ENCODE peak calls at places on chromosomes 12 and 14, in six cellular contexts. M is uterus, W is neural crest cell, J is WERI-Rb-1, D is tibial nerve, V is bronchial epithelial cell. U is an unnamed sample.

GRCh38 chr12:91778091-91778819 is 367.4 kb downstream of the BTG1 start:
- DNase-seq in M (peak; percentile 27), W (no peak), J (no peak), D (no peak), V (peak; percentile 17), U (no peak)

GRCh38 chr12:58654021-58654420 is 266.3 kb downstream of the LRIG3 start:
- DNase-seq in M (no peak), W (no peak), J (no peak), D (no peak), V (no peak), U (no peak)

GRCh38 chr12:18677189-18677588 is 60.6 kb downstream of the PLCZ1 start:
- DNase-seq in M (no peak), W (no peak), J (no peak), D (no peak), V (no peak), U (no peak)

GRCh38 chr14:57871487-57872080 is 5.7 kb upstream of the SLC35F4 start:
- DNase-seq in M (no peak), W (peak; percentile 29), J (peak; percentile 50), D (no peak), V (peak; percentile 39), U (peak; percentile 54)

GRCh38 chr14:26448181-26448855 is 149.5 kb downstream of the NOVA1 start:
- DNase-seq in M (no peak), W (no peak), J (no peak), D (no peak), V (no peak), U (no peak)

GRCh38 chr12:90729741-90730140 is 225.2 kb downstream of the CCER1 start:
- DNase-seq in M (no peak), W (no peak), J (no peak), D (no peak), V (peak; percentile 75), U (no peak)

GRCh38 chr14:69694730-69695663 is 71.9 kb upstream of the SRSF5 start:
- DNase-seq in M (no peak), W (no peak), J (peak; percentile 80), D (no peak), V (peak; percentile 42), U (no peak)

GRCh38 chr14:22737052-22737451 is 29.4 kb upstream of the OXA1L start:
- DNase-seq in M (no peak), W (no peak), J (no peak), D (no peak), V (no peak), U (no peak)

GRCh38 chr14:104782823-104783170 is 12.8 kb downstream of the AKT1 start:
- DNase-seq in M (no peak), W (no peak), J (no peak), D (no peak), V (no peak), U (no peak)

GRCh38 chr12:123602651-123603195 is 824 bp downstream of the DDX55 start:
- DNase-seq in M (no peak), W (no peak), J (no peak), D (no peak), V (no peak), U (no peak)

GRCh38 chr14:54564799-54565235 is 2.1 kb upstream of the SAMD4A start:
- DNase-seq in M (peak; percentile 60), W (no peak), J (peak; percentile 11), D (peak; percentile 57), V (peak; percentile 66), U (no peak)

GRCh38 chr14:96662116-96662901 is 134.9 kb upstream of the VRK1 start:
- DNase-seq in M (no peak), W (no peak), J (no peak), D (no peak), V (peak; percentile 11), U (no peak)

GRCh38 chr14:21267886-21268611 is 1.2 kb downstream of the HNRNPC start:
- DNase-seq in M (no peak), W (no peak), J (no peak), D (no peak), V (peak; percentile 45), U (no peak)

GRCh38 chr12:53381739-53382630 is 2.0 kb downstream of the SP1 start:
- DNase-seq in M (peak; percentile 65), W (peak; percentile 22), J (peak; percentile 42), D (peak; percentile 64), V (peak; percentile 96), U (peak; percentile 60)

DNA sequence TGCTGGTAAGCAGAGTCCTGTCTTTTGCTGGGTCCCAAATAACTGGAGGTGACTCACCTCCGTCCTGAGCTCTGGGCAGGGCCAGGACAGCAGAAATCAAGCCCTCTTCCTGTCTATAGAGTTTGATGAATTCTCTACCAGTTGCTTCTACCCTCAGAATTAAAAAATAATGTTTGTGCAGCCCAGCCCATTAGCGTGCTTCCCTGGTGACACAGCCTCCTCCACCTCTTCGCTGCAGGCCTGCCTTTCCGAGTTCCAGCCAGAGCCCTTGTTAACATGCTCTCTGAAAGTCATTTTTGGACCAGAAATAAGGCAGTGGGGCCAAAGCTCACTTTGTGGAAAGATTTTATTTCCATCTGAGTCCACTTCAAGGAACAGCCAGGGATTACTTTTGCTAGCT is 94.0 kb downstream of the TBX5 start:
- DNase-seq in M (no peak), W (no peak), J (no peak), D (no peak), V (no peak), U (no peak)
- TF ChIP-seq CTCF in M (no peak), W (no peak), J (no peak), D (no peak), V (no peak), U (no peak)

DNA sequence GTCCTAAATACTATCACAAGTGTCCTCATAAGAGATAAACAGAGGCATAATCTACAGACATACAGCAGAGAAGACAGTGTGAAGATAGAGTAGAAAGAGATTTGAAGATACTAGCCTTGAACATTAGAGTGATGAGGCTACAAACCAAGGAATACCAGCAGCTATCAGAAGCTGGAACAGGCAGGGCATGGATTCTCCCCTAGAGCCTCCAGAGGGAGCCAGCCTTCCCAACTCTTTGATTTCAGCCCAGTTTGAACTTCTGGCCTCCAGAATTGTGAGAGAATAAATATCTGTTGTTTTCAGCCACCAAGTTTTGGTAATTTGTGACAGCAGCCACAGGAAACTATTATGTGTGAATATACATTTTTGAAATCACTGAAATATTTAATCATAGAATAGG is 47.2 kb downstream of the CCDC91 start:
- DNase-seq in M (no peak), W (no peak), J (peak; percentile 11), D (no peak), V (no peak), U (no peak)
- TF ChIP-seq CTCF in M (no peak), W (peak; percentile 35), J (peak; percentile 44), D (no peak), V (peak; percentile 24), U (no peak)

DNA sequence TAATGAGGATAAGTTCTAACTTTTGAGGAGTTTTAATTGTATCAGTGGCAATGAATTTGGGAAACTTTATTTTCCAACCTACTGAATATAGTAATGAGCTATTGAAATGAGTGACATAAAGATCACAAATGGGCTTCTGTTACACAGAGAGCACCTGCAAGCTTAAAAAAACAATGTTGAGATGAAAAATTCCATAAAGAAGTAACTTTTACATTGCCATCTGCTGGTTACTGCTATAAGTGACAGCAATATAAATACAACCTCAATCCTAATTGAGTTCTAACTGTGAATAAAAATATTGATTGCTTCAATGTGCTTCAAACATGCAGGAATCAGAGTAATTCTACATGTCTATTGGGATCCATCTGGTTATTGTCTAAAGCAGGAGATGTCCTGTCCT is 14.2 kb downstream of the WIF1 start:
- DNase-seq in M (no peak), W (no peak), J (no peak), D (no peak), V (peak; percentile 29), U (no peak)
- TF ChIP-seq CTCF in M (no peak), W (peak; percentile 62), J (no peak), D (peak; percentile 21), V (peak; percentile 25), U (no peak)

GRCh38 chr12:54572881-54573280 is 15.6 kb downstream of the PPP1R1A start:
- DNase-seq in M (no peak), W (no peak), J (no peak), D (no peak), V (no peak), U (no peak)
- TF ChIP-seq CTCF in M (no peak), W (no peak), J (peak; percentile 27), D (no peak), V (no peak), U (no peak)

DNA sequence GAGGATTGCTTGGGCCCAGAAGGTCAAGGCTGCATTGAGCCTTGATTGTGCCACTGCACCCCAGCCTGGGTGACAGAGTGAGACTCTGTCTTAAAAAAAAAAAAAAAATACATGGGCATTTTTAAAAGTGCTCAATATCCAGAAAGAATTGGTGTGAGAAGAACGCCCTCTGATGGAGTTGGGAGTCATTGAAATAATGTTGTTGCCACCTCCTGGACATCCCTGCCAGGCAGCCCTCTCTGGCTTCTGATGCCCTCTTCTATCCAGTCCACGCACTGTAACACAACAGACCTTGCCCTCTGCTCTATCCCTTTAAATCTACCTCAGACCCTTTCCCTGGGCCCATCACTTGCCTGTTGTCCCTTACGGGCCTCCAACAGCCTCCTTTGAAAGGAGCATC is 4.9 kb downstream of the PTGDR start:
- DNase-seq in M (no peak), W (no peak), J (peak; percentile 31), D (no peak), V (peak; percentile 29), U (peak; percentile 53)
- TF ChIP-seq CTCF in M (no peak), W (peak; percentile 33), J (peak; percentile 65), D (peak; percentile 12), V (peak; percentile 37), U (no peak)

GRCh38 chr14:67883717-67884116 is 64.1 kb downstream of the RAD51B start:
- DNase-seq in M (no peak), W (no peak), J (no peak), D (no peak), V (peak; percentile 40), U (no peak)
- TF ChIP-seq CTCF in M (peak; percentile 54), W (peak; percentile 59), J (no peak), D (peak; percentile 16), V (no peak), U (no peak)

DNA sequence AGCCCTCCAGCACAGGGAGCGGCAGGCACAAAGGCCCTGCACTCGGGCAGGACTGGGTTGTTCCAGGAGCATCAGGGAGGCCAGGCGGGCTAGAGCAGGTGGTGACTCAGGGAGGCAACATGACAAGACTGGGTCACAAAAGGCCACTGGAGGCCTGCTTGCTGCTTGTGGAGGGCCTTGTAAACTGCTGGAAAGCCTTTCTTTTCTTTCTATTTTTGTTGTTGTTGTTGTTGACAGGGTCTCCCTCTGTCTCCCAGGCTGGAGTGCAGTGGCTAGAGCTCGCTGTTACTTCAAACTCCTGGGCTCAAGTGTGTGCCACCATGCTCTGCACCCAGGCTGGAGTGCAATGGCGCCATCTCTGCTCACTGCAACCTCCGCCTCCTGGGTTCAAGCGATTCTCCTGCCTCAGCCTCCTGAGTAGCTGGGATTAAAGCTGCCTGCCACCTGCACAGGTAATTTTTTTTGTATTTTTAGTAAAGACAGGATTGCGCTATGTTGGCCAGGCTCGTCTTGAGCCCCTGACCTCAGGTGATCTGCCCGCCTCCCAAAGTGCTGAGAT is 11.8 kb upstream of the RCOR1 start:
- DNase-seq in M (no peak), W (no peak), J (no peak), D (no peak), V (no peak), U (no peak)
- TF ChIP-seq CTCF in M (no peak), W (no peak), J (peak; percentile 10), D (no peak), V (no peak), U (no peak)

U was measured in endothelial cell.